ENCODE peak calls at places on chromosomes 5 and 9, in six cellular contexts. L is sigmoid colon, F is suprapubic skin, M is SK-N-SH, P is stomach, J is transverse colon. A is an unnamed sample. For H3K4me1, the result is how much of the 10 kb centered on the place peaks cover.

GRCh38 chr5:116084891-116085715 is at the start of gene COMMD10:
- DNase-seq in P (peak), F (peak), J (peak), M (peak), L (peak), A (peak)

GRCh38 chr9:117114768-117115167 is 300.1 kb downstream of the ASTN2 start:
- DNase-seq in M (no peak), F (no peak), L (no peak), J (no peak), P (no peak), A (no peak)

GRCh38 chr9:82208741-82209450 is 220.3 kb downstream of the SPATA31D1 start:
- DNase-seq in J (no peak), P (no peak), F (no peak), L (no peak), M (no peak), A (no peak)

GRCh38 chr5:175816348-175816747 is 55.0 kb upstream of the CPLX2 start:
- DNase-seq in J (no peak), L (no peak), F (no peak), M (no peak), P (no peak), A (no peak)

GRCh38 chr9:130156672-130157071 is 15.5 kb upstream of the NCS1 start:
- DNase-seq in M (peak), P (peak), J (no peak), F (no peak), L (no peak), A (no peak)

GRCh38 chr5:10987881-10988504 is 227.0 kb upstream of the DAP start:
- DNase-seq in P (peak), M (no peak), L (no peak), F (peak), J (peak), A (peak)

GRCh38 chr9:132295181-132295580 is 59.6 kb downstream of the SETX start:
- DNase-seq in F (no peak), M (no peak), L (no peak), J (no peak), P (no peak), A (no peak)

GRCh38 chr9:101582593-101582992 is 12.2 kb downstream of the PPP3R2 start:
- DNase-seq in J (no peak), M (no peak), L (no peak), P (no peak), F (no peak), A (no peak)

GRCh38 chr9:33919276-33919897 is 102.4 kb downstream of the UBE2R2 start:
- DNase-seq in M (no peak), F (no peak), J (no peak), L (no peak), P (no peak), A (no peak)

GRCh38 chr9:5846501-5846921 is 13.6 kb upstream of the ERMP1 start:
- DNase-seq in F (no peak), P (no peak), J (no peak), L (no peak), M (no peak), A (no peak)

GRCh38 chr9:81080900-81081299 is 608.4 kb downstream of the TLE1 start:
- DNase-seq in F (no peak), P (no peak), L (no peak), M (no peak), J (no peak), A (no peak)

GRCh38 chr5:80185095-80185494 is 70.8 kb downstream of the SERINC5 start:
- DNase-seq in J (no peak), M (no peak), F (no peak), L (no peak), P (no peak), A (no peak)

GRCh38 chr5:37918420-37918819 is 78.6 kb upstream of the GDNF start:
- DNase-seq in L (no peak), M (no peak), J (no peak), F (no peak), P (no peak), A (no peak)

GRCh38 chr5:28156981-28157380 is 1118.6 kb upstream of the CDH9 start:
- DNase-seq in F (no peak), L (no peak), P (no peak), J (no peak), M (no peak), A (no peak)

GRCh38 chr5:109743770-109744212 is 54.1 kb downstream of the MAN2A1 start:
- DNase-seq in P (no peak), L (no peak), J (no peak), F (no peak), M (no peak), A (no peak)
- TF ChIP-seq EP300 in P (no peak), L (no peak), J (no peak), F (no peak), M (no peak), A (no peak)

GRCh38 chr9:136564379-136564988 is 18.6 kb upstream of the NOTCH1 start:
- DNase-seq in M (no peak), J (no peak), L (peak), F (peak), P (peak), A (peak)
- H3K4me1 ChIP-seq in M (under half), J (under half), L (under half), F (half or more), P (half or more), A (half or more)

GRCh38 chr5:74167206-74167929 is 473.2 kb downstream of the ENC1 start:
- DNase-seq in F (no peak), J (no peak), M (no peak), P (no peak), L (no peak), A (no peak)
- TF ChIP-seq POLR2AphosphoS5 in F (no peak), J (peak), M (peak), P (peak), L (no peak), A (no peak)

DNA sequence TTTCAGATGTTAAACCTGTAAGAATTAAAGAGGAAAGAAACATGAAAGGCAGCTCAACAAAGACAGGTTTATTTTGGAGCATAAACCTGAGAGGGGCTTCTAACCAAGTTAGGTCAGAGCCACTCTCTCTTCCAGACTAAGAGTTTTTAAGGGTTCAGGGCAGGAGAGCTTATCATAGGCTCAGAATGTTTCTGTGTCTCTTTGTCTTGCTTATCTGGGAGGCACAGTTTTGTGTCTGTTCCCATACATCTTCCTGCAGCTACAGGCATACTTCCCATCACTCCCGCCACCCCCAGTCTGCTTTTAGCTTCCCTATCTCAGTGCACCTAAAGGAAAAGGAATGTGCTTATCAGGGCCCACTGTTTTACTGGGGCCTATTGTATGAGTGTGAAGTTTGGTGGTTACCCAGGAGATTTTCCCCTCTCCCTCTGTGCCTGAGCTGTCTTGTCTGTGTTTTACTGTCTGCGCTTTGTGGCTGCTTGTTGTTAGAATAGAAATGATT is 21.9 kb downstream of the CD14 start:
- DNase-seq in M (no peak), L (no peak), F (no peak), P (no peak), J (no peak), A (peak)
- TF ChIP-seq EP300 in M (no peak), L (no peak), F (no peak), P (no peak), J (no peak), A (peak)

DNA sequence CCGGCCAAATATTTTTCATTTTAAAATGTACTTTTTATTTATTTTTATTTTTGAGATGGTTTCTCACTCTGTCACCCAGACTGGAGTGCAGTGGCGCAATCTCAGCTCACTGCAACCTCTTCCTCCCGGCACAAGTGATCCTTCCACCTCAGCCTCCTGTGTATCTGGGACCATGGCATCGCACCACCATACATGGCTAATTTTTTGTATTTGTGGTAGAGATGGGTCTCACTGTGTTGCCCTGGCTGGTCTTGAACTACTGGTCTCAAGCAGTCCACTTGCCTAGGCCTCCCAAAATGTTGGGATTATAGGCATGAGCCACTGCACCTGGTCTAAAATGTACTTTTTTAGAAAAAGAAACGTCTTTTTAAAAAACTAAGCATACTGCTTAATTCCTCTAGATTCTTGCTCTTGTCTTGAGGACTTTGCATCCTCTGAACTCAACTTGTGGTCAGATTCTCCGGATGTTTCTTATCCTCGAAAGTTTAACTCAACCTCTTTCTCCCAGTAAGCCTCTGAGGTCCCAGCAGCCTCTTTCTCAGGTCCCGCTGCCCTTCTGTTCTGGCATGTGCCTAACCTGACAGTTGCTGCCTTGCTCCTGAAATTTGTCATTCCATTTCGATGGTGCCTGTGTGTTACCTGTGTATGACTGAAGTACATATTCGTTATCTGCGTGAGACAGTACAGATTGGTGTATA is 63.0 kb downstream of the TRIO start:
- DNase-seq in M (no peak), J (no peak), L (no peak), P (no peak), F (no peak), A (no peak)
- H3K4me1 ChIP-seq in M (under half), J (half or more), L (under half), P (half or more), F (under half), A (half or more)

GRCh38 chr5:172846677-172847076 is 12.6 kb downstream of the ERGIC1 start:
- DNase-seq in J (no peak), M (no peak), L (no peak), P (no peak), F (no peak), A (no peak)

GRCh38 chr5:172849636-172850453 is 15.8 kb downstream of the ERGIC1 start:
- DNase-seq in P (peak), J (peak), F (no peak), L (no peak), M (no peak), A (no peak)

GRCh38 chr5:172846249-172846648 is 12.2 kb downstream of the ERGIC1 start:
- DNase-seq in P (no peak), J (peak), M (no peak), L (no peak), F (no peak), A (no peak)

GRCh38 chr5:172850454-172850797 is 16.4 kb downstream of the ERGIC1 start:
- DNase-seq in F (no peak), J (no peak), P (no peak), L (no peak), M (no peak), A (no peak)

GRCh38 chr5:172848419-172848818 is 14.4 kb downstream of the ERGIC1 start:
- DNase-seq in L (no peak), J (peak), F (no peak), P (no peak), M (no peak), A (no peak)
- TF ChIP-seq POLR2AphosphoS5 in L (no peak), J (no peak), F (no peak), P (no peak), M (no peak), A (no peak)

GRCh38 chr5:43769576-43770352 is 166.8 kb downstream of the NNT start:
- DNase-seq in J (no peak), M (no peak), F (no peak), P (no peak), L (peak), A (no peak)
- TF ChIP-seq EP300 in J (no peak), M (no peak), F (no peak), P (peak), L (peak), A (no peak)

DNA sequence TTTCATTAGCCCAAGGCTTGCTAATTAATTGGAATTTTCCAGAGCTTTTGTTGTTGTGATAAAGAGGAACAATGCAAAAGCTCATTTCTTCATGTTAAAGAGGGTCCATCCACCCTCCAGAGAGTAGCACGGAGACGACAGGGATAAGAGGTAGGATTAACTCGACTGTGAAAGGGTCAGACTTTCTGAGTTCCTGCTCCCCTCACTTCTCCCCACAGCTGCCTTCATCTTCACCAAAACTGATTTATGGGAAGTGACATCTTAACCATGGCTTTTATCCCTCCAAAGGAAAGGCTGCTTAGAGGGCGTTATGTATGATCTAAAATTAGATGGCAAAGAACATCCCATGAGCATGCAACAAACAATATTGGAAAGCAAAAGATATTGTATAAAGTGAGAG is 135.5 kb downstream of the GLIS3 start:
- DNase-seq in L (no peak), P (no peak), M (no peak), J (no peak), F (no peak), A (no peak)
- H3K4me1 ChIP-seq in L (under half), P (under half), M (under half), J (under half), F (under half), A (under half)

A was measured in upper lobe of left lung.